ENCODE peak calls at places on chromosomes 1 and 21, in seven cellular contexts. L is left lung, Z is RPMI7951, D is amniotic stem cell, V is T-helper 1 cell, I is fibroblast of lung, C is GDM1. R is an unnamed sample.

GRCh38 chr1:212967767-212968166 is 17.4 kb downstream of the VASH2 start:
- DNase-seq in L (no peak), Z (peak; percentile 46), D (peak; percentile 27), V (no peak), I (peak; percentile 60), C (no peak), R (no peak)

GRCh38 chr1:199691540-199691939 is 336.0 kb upstream of the NR5A2 start:
- DNase-seq in L (no peak), Z (peak; percentile 80), D (no peak), V (no peak), I (peak; percentile 92), C (no peak), R (no peak)

GRCh38 chr21:16125274-16125673 is 395.5 kb downstream of the USP25 start:
- DNase-seq in L (no peak), Z (no peak), D (no peak), V (no peak), I (no peak), C (no peak), R (no peak)

GRCh38 chr1:1282998-1283397 is 2.8 kb downstream of the SCNN1D start:
- DNase-seq in L (no peak), Z (peak; percentile 81), D (no peak), V (no peak), I (peak; percentile 77), C (no peak), R (no peak)

GRCh38 chr1:68358439-68358838 is 91.3 kb downstream of the RPE65 start:
- DNase-seq in L (no peak), Z (no peak), D (no peak), V (no peak), I (peak; percentile 55), C (no peak), R (no peak)

GRCh38 chr1:157849229-157849875 is 7.7 kb upstream of the CD5L start:
- DNase-seq in L (no peak), Z (no peak), D (no peak), V (no peak), I (no peak), C (no peak), R (no peak)

GRCh38 chr1:176694713-176695112 is 231.7 kb downstream of the PAPPA2 start:
- DNase-seq in L (no peak), Z (no peak), D (no peak), V (no peak), I (no peak), C (no peak), R (no peak)

GRCh38 chr1:100322436-100323211 is 29.7 kb upstream of the CDC14A start:
- DNase-seq in L (no peak), Z (no peak), D (no peak), V (no peak), I (no peak), C (no peak), R (no peak)

GRCh38 chr1:174912243-174912642 is 87.5 kb upstream of the CACYBP start:
- DNase-seq in L (no peak), Z (no peak), D (no peak), V (no peak), I (no peak), C (no peak), R (no peak)

GRCh38 chr1:203346060-203346754 is 4.7 kb downstream of the FMOD start:
- DNase-seq in L (no peak), Z (no peak), D (no peak), V (no peak), I (no peak), C (no peak), R (no peak)

GRCh38 chr1:28640766-28641165 is 2.1 kb downstream of the TAF12 start:
- DNase-seq in L (no peak), Z (peak; percentile 18), D (no peak), V (peak; percentile 14), I (peak; percentile 8), C (peak; percentile 17), R (no peak)

GRCh38 chr1:43774359-43774758 is 67.0 kb downstream of the ST3GAL3 start:
- DNase-seq in L (no peak), Z (peak; percentile 76), D (no peak), V (no peak), I (peak; percentile 68), C (no peak), R (no peak)

GRCh38 chr1:237672748-237673147 is 218.0 kb downstream of the ZP4 start:
- DNase-seq in L (no peak), Z (no peak), D (no peak), V (no peak), I (no peak), C (no peak), R (no peak)

GRCh38 chr1:41919131-41919530 is 409 bp upstream of the HIVEP3 start:
- DNase-seq in L (no peak), Z (no peak), D (no peak), V (no peak), I (no peak), C (no peak), R (no peak)

GRCh38 chr1:191578281-191578680 is 580.0 kb upstream of the RGS18 start:
- DNase-seq in L (no peak), Z (no peak), D (no peak), V (no peak), I (no peak), C (no peak), R (no peak)

GRCh38 chr1:15299811-15300210 is 52.8 kb downstream of the FHAD1 start:
- DNase-seq in L (no peak), Z (no peak), D (no peak), V (no peak), I (no peak), C (no peak), R (no peak)

GRCh38 chr21:33655591-33656221 is 13.4 kb downstream of the ITSN1 start:
- DNase-seq in L (no peak), Z (peak; percentile 84), D (peak; percentile 74), V (no peak), I (peak; percentile 98), C (no peak), R (no peak)

GRCh38 chr1:221203224-221204054 is 324.2 kb downstream of the HLX start:
- DNase-seq in L (peak; percentile 75), Z (peak; percentile 61), D (peak; percentile 41), V (peak; percentile 24), I (peak; percentile 47), C (peak; percentile 18), R (peak; percentile 70)

GRCh38 chr1:59828160-59828559 is 13.4 kb downstream of the HOOK1 start:
- DNase-seq in L (no peak), Z (no peak), D (no peak), V (no peak), I (no peak), C (no peak), R (no peak)

GRCh38 chr1:65791860-65792670 is 630 bp upstream of the PDE4B start:
- DNase-seq in L (no peak), Z (no peak), D (no peak), V (no peak), I (peak; percentile 31), C (no peak), R (peak; percentile 27)

R was measured in right lobe of liver.